ENCODE peak calls at places on chromosomes 3 and 15, in five cellular contexts. R, Q, C, D and X are unnamed samples.

GRCh38 chr3:139216958-139217357 is 126.9 kb upstream of the MRPS22 start:
- DNase-seq in R (no peak), Q (no peak), C (no peak), D (no peak), X (no peak)

GRCh38 chr15:67207555-67208182 is 46.8 kb downstream of the AAGAB start:
- DNase-seq in R (no peak), Q (no peak), C (no peak), D (no peak), X (no peak)

GRCh38 chr3:37443363-37444035 is 269.1 kb upstream of the LRRFIP2 start:
- DNase-seq in R (no peak), Q (no peak), C (no peak), D (no peak), X (no peak)

GRCh38 chr15:26098801-26099200 is 235.7 kb upstream of the ATP10A start:
- DNase-seq in R (no peak), Q (no peak), C (no peak), D (no peak), X (no peak)

GRCh38 chr3:197519801-197520211 is 36.0 kb downstream of the BDH1 start:
- DNase-seq in R (no peak), Q (no peak), C (peak), D (no peak), X (no peak)

GRCh38 chr3:184448321-184449160 is 68.7 kb downstream of the CHRD start:
- DNase-seq in R (peak), Q (no peak), C (no peak), D (no peak), X (no peak)

GRCh38 chr15:62142736-62143135 is 22.3 kb downstream of the C2CD4B start:
- DNase-seq in R (no peak), Q (no peak), C (no peak), D (no peak), X (no peak)

GRCh38 chr3:48847586-48848423 is at the start of gene PRKAR2A:
- DNase-seq in R (peak), Q (peak), C (peak), D (peak), X (peak)

GRCh38 chr15:63945005-63945788 is 101.1 kb downstream of the DAPK2 start:
- DNase-seq in R (peak), Q (no peak), C (peak), D (peak), X (peak)

GRCh38 chr15:48928877-48929538 is 34.7 kb downstream of the SHC4 start:
- DNase-seq in R (no peak), Q (no peak), C (no peak), D (peak), X (peak)

GRCh38 chr3:81816473-81817260 is 55.2 kb upstream of the GBE1 start:
- DNase-seq in R (no peak), Q (no peak), C (no peak), D (no peak), X (peak)

GRCh38 chr15:38224486-38224885 is 28.1 kb upstream of the SPRED1 start:
- DNase-seq in R (no peak), Q (no peak), C (no peak), D (no peak), X (no peak)

GRCh38 chr3:127368186-127369032 is 80.6 kb upstream of the PRR20G start:
- DNase-seq in R (no peak), Q (peak), C (no peak), D (no peak), X (no peak)

GRCh38 chr15:46304320-46304719 is 669.5 kb downstream of the SQOR start:
- DNase-seq in R (no peak), Q (no peak), C (peak), D (no peak), X (peak)

GRCh38 chr3:124774305-124774673 is 44.0 kb downstream of the UMPS start:
- DNase-seq in R (no peak), Q (no peak), C (no peak), D (no peak), X (no peak)

GRCh38 chr3:123791417-123791816 is 92.7 kb downstream of the MYLK start:
- DNase-seq in R (no peak), Q (no peak), C (no peak), D (no peak), X (no peak)

GRCh38 chr3:169744332-169745054 is 20.4 kb downstream of the TERC start:
- DNase-seq in R (no peak), Q (no peak), C (no peak), D (no peak), X (no peak)

GRCh38 chr3:108845709-108846293 is 23.2 kb downstream of the TRAT1 start:
- DNase-seq in R (no peak), Q (no peak), C (no peak), D (no peak), X (no peak)

GRCh38 chr15:71931261-71931660 is 120.9 kb downstream of the NR2E3 start:
- DNase-seq in R (no peak), Q (no peak), C (no peak), D (no peak), X (no peak)